ENCODE peak calls at places on chromosomes 7 and 10, in nine cellular contexts. One of them, this sample, is unnamed.

GRCh38 chr10:5443429-5443828 is 31.1 kb downstream of the NET1 start:
- DNase-seq in IMR-90: no peak
- DNase-seq in Peyer's patch: no peak
- DNase-seq in right lobe of liver: no peak
- DNase-seq in A549: no peak
- DNase-seq in HepG2: no peak
- DNase-seq in uterus: no peak
- DNase-seq in ovary: no peak
- DNase-seq in esophagus squamous epithelium: no peak
- DNase-seq in this sample: no peak

GRCh38 chr10:67476201-67476600 is 219.8 kb downstream of the CTNNA3 start:
- DNase-seq in IMR-90: no peak
- DNase-seq in Peyer's patch: peak
- DNase-seq in right lobe of liver: no peak
- DNase-seq in A549: no peak
- DNase-seq in HepG2: no peak
- DNase-seq in uterus: no peak
- DNase-seq in ovary: no peak
- DNase-seq in esophagus squamous epithelium: no peak
- DNase-seq in this sample: no peak

GRCh38 chr7:92498557-92498956 is 20.8 kb upstream of the ERVW-1 start:
- DNase-seq in IMR-90: no peak
- DNase-seq in Peyer's patch: no peak
- DNase-seq in right lobe of liver: no peak
- DNase-seq in A549: no peak
- DNase-seq in HepG2: no peak
- DNase-seq in uterus: no peak
- DNase-seq in ovary: no peak
- DNase-seq in esophagus squamous epithelium: no peak
- DNase-seq in this sample: no peak

GRCh38 chr7:143460585-143460984 is 17.1 kb upstream of the TAS2R41 start:
- DNase-seq in IMR-90: no peak
- DNase-seq in Peyer's patch: no peak
- DNase-seq in right lobe of liver: no peak
- DNase-seq in A549: no peak
- DNase-seq in HepG2: no peak
- DNase-seq in uterus: no peak
- DNase-seq in ovary: no peak
- DNase-seq in esophagus squamous epithelium: no peak
- DNase-seq in this sample: no peak

GRCh38 chr10:96524745-96525144 is 11.0 kb upstream of the TLL2 start:
- DNase-seq in IMR-90: no peak
- DNase-seq in Peyer's patch: no peak
- DNase-seq in right lobe of liver: no peak
- DNase-seq in A549: no peak
- DNase-seq in HepG2: no peak
- DNase-seq in uterus: no peak
- DNase-seq in ovary: no peak
- DNase-seq in esophagus squamous epithelium: no peak
- DNase-seq in this sample: no peak

GRCh38 chr10:129646921-129647320 is 179.9 kb downstream of the MGMT start:
- DNase-seq in IMR-90: no peak
- DNase-seq in Peyer's patch: no peak
- DNase-seq in right lobe of liver: no peak
- DNase-seq in A549: no peak
- DNase-seq in HepG2: no peak
- DNase-seq in uterus: no peak
- DNase-seq in ovary: no peak
- DNase-seq in esophagus squamous epithelium: no peak
- DNase-seq in this sample: no peak

GRCh38 chr7:88104732-88105131 is 115.1 kb downstream of the SRI start:
- DNase-seq in IMR-90: no peak
- DNase-seq in Peyer's patch: no peak
- DNase-seq in right lobe of liver: no peak
- DNase-seq in A549: no peak
- DNase-seq in HepG2: no peak
- DNase-seq in uterus: no peak
- DNase-seq in ovary: no peak
- DNase-seq in esophagus squamous epithelium: no peak
- DNase-seq in this sample: no peak

GRCh38 chr10:44911081-44911540 is at the start of gene TMEM72:
- DNase-seq in IMR-90: no peak
- DNase-seq in Peyer's patch: peak
- DNase-seq in right lobe of liver: peak
- DNase-seq in A549: no peak
- DNase-seq in HepG2: peak
- DNase-seq in uterus: no peak
- DNase-seq in ovary: no peak
- DNase-seq in esophagus squamous epithelium: no peak
- DNase-seq in this sample: peak

GRCh38 chr10:33955676-33956075 is 621.2 kb upstream of the NRP1 start:
- DNase-seq in IMR-90: peak
- DNase-seq in Peyer's patch: no peak
- DNase-seq in right lobe of liver: no peak
- DNase-seq in A549: no peak
- DNase-seq in HepG2: no peak
- DNase-seq in uterus: no peak
- DNase-seq in ovary: no peak
- DNase-seq in esophagus squamous epithelium: no peak
- DNase-seq in this sample: no peak

GRCh38 chr7:108454674-108455523 is 1.3 kb downstream of the NRCAM start:
- DNase-seq in IMR-90: no peak
- DNase-seq in Peyer's patch: no peak
- DNase-seq in right lobe of liver: no peak
- DNase-seq in A549: peak
- DNase-seq in HepG2: no peak
- DNase-seq in uterus: no peak
- DNase-seq in ovary: no peak
- DNase-seq in esophagus squamous epithelium: no peak
- DNase-seq in this sample: no peak

GRCh38 chr7:15685358-15686181 is 913 bp downstream of the MEOX2 start:
- DNase-seq in IMR-90: peak
- DNase-seq in Peyer's patch: no peak
- DNase-seq in right lobe of liver: peak
- DNase-seq in A549: no peak
- DNase-seq in HepG2: no peak
- DNase-seq in uterus: peak
- DNase-seq in ovary: peak
- DNase-seq in esophagus squamous epithelium: no peak
- DNase-seq in this sample: no peak

GRCh38 chr7:69892790-69893189 is 294.5 kb downstream of the AUTS2 start:
- DNase-seq in IMR-90: no peak
- DNase-seq in Peyer's patch: no peak
- DNase-seq in right lobe of liver: no peak
- DNase-seq in A549: no peak
- DNase-seq in HepG2: no peak
- DNase-seq in uterus: no peak
- DNase-seq in ovary: no peak
- DNase-seq in esophagus squamous epithelium: no peak
- DNase-seq in this sample: no peak

GRCh38 chr7:134153493-134154093 is 26.5 kb downstream of the LRGUK start:
- DNase-seq in IMR-90: no peak
- DNase-seq in Peyer's patch: no peak
- DNase-seq in right lobe of liver: no peak
- DNase-seq in A549: no peak
- DNase-seq in HepG2: no peak
- DNase-seq in uterus: no peak
- DNase-seq in ovary: no peak
- DNase-seq in esophagus squamous epithelium: no peak
- DNase-seq in this sample: no peak

GRCh38 chr7:72190919-72191318 is 221.2 kb downstream of the CALN1 start:
- DNase-seq in IMR-90: no peak
- DNase-seq in Peyer's patch: no peak
- DNase-seq in right lobe of liver: no peak
- DNase-seq in A549: no peak
- DNase-seq in HepG2: no peak
- DNase-seq in uterus: no peak
- DNase-seq in ovary: no peak
- DNase-seq in esophagus squamous epithelium: no peak
- DNase-seq in this sample: no peak

GRCh38 chr10:110524179-110524863 is 26.6 kb downstream of the DUSP5 start:
- DNase-seq in IMR-90: no peak
- DNase-seq in Peyer's patch: no peak
- DNase-seq in right lobe of liver: peak
- DNase-seq in A549: no peak
- DNase-seq in HepG2: no peak
- DNase-seq in uterus: no peak
- DNase-seq in ovary: no peak
- DNase-seq in esophagus squamous epithelium: no peak
- DNase-seq in this sample: no peak

GRCh38 chr10:99852481-99853213 is 70.2 kb downstream of the ABCC2 start:
- DNase-seq in IMR-90: no peak
- DNase-seq in Peyer's patch: no peak
- DNase-seq in right lobe of liver: no peak
- DNase-seq in A549: no peak
- DNase-seq in HepG2: no peak
- DNase-seq in uterus: no peak
- DNase-seq in ovary: no peak
- DNase-seq in esophagus squamous epithelium: no peak
- DNase-seq in this sample: no peak

GRCh38 chr10:119477444-119477843 is 65.1 kb downstream of the RGS10 start:
- DNase-seq in IMR-90: no peak
- DNase-seq in Peyer's patch: no peak
- DNase-seq in right lobe of liver: no peak
- DNase-seq in A549: no peak
- DNase-seq in HepG2: no peak
- DNase-seq in uterus: no peak
- DNase-seq in ovary: no peak
- DNase-seq in esophagus squamous epithelium: no peak
- DNase-seq in this sample: no peak
- TF ChIP-seq POLR2A in IMR-90: no peak
- TF ChIP-seq POLR2A in Peyer's patch: no peak
- TF ChIP-seq POLR2A in right lobe of liver: no peak
- TF ChIP-seq POLR2A in A549: no peak
- TF ChIP-seq POLR2A in HepG2: no peak
- TF ChIP-seq POLR2A in uterus: no peak
- TF ChIP-seq POLR2A in ovary: no peak
- TF ChIP-seq POLR2A in esophagus squamous epithelium: no peak
- TF ChIP-seq POLR2A in this sample: no peak

GRCh38 chr10:43863270-43863669 is 214.6 kb upstream of the ZNF32 start:
- DNase-seq in IMR-90: no peak
- DNase-seq in Peyer's patch: no peak
- DNase-seq in right lobe of liver: no peak
- DNase-seq in A549: no peak
- DNase-seq in HepG2: no peak
- DNase-seq in uterus: no peak
- DNase-seq in ovary: no peak
- DNase-seq in esophagus squamous epithelium: no peak
- DNase-seq in this sample: no peak

GRCh38 chr10:43862756-43863155 is 214.1 kb upstream of the ZNF32 start:
- DNase-seq in IMR-90: no peak
- DNase-seq in Peyer's patch: no peak
- DNase-seq in right lobe of liver: no peak
- DNase-seq in A549: no peak
- DNase-seq in HepG2: no peak
- DNase-seq in uterus: no peak
- DNase-seq in ovary: no peak
- DNase-seq in esophagus squamous epithelium: no peak
- DNase-seq in this sample: no peak

GRCh38 chr10:43865275-43866135 is 216.8 kb upstream of the ZNF32 start:
- DNase-seq in IMR-90: no peak
- DNase-seq in Peyer's patch: no peak
- DNase-seq in right lobe of liver: no peak
- DNase-seq in A549: no peak
- DNase-seq in HepG2: no peak
- DNase-seq in uterus: no peak
- DNase-seq in ovary: no peak
- DNase-seq in esophagus squamous epithelium: no peak
- DNase-seq in this sample: no peak

GRCh38 chr10:43864622-43865021 is 215.9 kb upstream of the ZNF32 start:
- DNase-seq in IMR-90: no peak
- DNase-seq in Peyer's patch: no peak
- DNase-seq in right lobe of liver: no peak
- DNase-seq in A549: no peak
- DNase-seq in HepG2: no peak
- DNase-seq in uterus: no peak
- DNase-seq in ovary: no peak
- DNase-seq in esophagus squamous epithelium: no peak
- DNase-seq in this sample: no peak

GRCh38 chr10:43863859-43864591 is 215.3 kb upstream of the ZNF32 start:
- DNase-seq in IMR-90: peak
- DNase-seq in Peyer's patch: peak
- DNase-seq in right lobe of liver: no peak
- DNase-seq in A549: peak
- DNase-seq in HepG2: peak
- DNase-seq in uterus: no peak
- DNase-seq in ovary: no peak
- DNase-seq in esophagus squamous epithelium: no peak
- DNase-seq in this sample: no peak
- TF ChIP-seq POLR2A in IMR-90: no peak
- TF ChIP-seq POLR2A in Peyer's patch: no peak
- TF ChIP-seq POLR2A in right lobe of liver: peak
- TF ChIP-seq POLR2A in A549: no peak
- TF ChIP-seq POLR2A in HepG2: no peak
- TF ChIP-seq POLR2A in uterus: no peak
- TF ChIP-seq POLR2A in ovary: no peak
- TF ChIP-seq POLR2A in esophagus squamous epithelium: no peak
- TF ChIP-seq POLR2A in this sample: no peak

DNA sequence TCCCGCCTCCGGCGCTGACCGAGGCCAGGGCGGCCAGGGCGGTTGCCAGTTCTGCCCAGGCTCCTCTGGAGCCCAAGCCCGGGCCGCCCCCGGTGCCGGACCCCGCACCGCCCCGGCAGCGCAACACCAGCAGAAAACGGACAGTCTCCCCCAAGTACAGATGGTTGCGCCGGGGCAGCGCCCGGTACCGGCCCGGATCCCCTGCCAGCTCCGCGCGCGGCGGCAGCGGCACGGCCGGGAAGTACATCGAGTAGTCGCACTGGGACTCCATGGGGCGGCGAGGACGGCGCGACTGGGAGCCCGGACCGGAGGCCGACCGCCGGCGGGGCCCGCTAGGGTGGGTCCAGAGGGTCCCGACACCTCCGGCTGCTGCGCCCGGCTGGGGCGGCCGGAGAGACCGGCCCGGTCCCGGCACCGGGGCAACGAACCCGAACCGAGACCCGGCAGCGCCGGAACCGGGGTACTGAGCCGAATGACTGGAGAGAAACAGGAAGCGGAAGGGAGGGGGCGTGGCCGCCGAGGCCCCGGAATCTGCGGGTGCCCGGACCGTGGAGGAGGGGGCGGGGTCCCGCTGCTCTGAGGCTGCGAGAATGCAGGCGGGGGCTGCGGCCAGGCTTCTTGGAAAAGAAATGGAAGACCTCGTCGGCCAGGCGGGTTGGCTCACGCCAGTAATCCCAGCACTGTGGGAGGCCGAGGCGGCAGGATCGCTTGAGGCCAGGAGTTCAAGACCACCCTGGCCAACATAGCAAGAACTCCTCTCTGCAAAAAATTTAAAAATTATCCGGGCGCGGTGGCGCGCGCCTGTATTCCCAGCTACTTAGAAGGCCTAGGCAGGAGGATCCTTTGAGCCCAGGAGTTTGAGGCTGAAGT is at the start of gene TRAPPC14:
- DNase-seq in IMR-90: peak
- DNase-seq in Peyer's patch: peak
- DNase-seq in right lobe of liver: peak
- DNase-seq in A549: peak
- DNase-seq in HepG2: peak
- DNase-seq in uterus: peak
- DNase-seq in ovary: peak
- DNase-seq in esophagus squamous epithelium: peak
- DNase-seq in this sample: peak
- TF ChIP-seq POLR2A in IMR-90: no peak
- TF ChIP-seq POLR2A in Peyer's patch: peak
- TF ChIP-seq POLR2A in right lobe of liver: peak
- TF ChIP-seq POLR2A in A549: peak
- TF ChIP-seq POLR2A in HepG2: no peak
- TF ChIP-seq POLR2A in uterus: no peak
- TF ChIP-seq POLR2A in ovary: peak
- TF ChIP-seq POLR2A in esophagus squamous epithelium: no peak
- TF ChIP-seq POLR2A in this sample: no peak

GRCh38 chr7:152464312-152465117 is 28.7 kb upstream of the KMT2C start:
- DNase-seq in IMR-90: peak
- DNase-seq in Peyer's patch: peak
- DNase-seq in right lobe of liver: peak
- DNase-seq in A549: peak
- DNase-seq in HepG2: peak
- DNase-seq in uterus: peak
- DNase-seq in ovary: peak
- DNase-seq in esophagus squamous epithelium: no peak
- DNase-seq in this sample: peak
- TF ChIP-seq POLR2A in IMR-90: no peak
- TF ChIP-seq POLR2A in Peyer's patch: no peak
- TF ChIP-seq POLR2A in right lobe of liver: peak
- TF ChIP-seq POLR2A in A549: peak
- TF ChIP-seq POLR2A in HepG2: peak
- TF ChIP-seq POLR2A in uterus: no peak
- TF ChIP-seq POLR2A in ovary: peak
- TF ChIP-seq POLR2A in esophagus squamous epithelium: no peak
- TF ChIP-seq POLR2A in this sample: peak

This sample was measured in erythroblast.